ENCODE peak calls at places on chromosome 20, in ten cellular contexts. One of them, this sample, is unnamed.

GRCh38 chr20:20498081-20498861 is 130.4 kb downstream of the INSM1 start:
- DNase-seq in NCI-H2171 treated with DMSO at 0.1 percent for 48 hours: no peak
- DNase-seq in sciatic nerve: no peak
- DNase-seq in NCI-H1436: peak; percentile 21
- DNase-seq in NCI-H1417: no peak
- DNase-seq in M059J: peak; percentile 88
- DNase-seq in cardiac septum: no peak
- DNase-seq in midbrain: peak; percentile 56
- DNase-seq in GM04504: no peak
- DNase-seq in CD4-positive, alpha-beta memory T cell: no peak
- DNase-seq in this sample: peak; percentile 94

GRCh38 chr20:17863577-17864292 is 104.9 kb downstream of the SNX5 start:
- DNase-seq in M059J: peak; percentile 42
- DNase-seq in CD4-positive, alpha-beta memory T cell: no peak
- DNase-seq in GM04504: no peak
- DNase-seq in sciatic nerve: no peak
- DNase-seq in NCI-H1436: no peak
- DNase-seq in NCI-H1417: no peak
- DNase-seq in cardiac septum: peak; percentile 66
- DNase-seq in midbrain: no peak
- DNase-seq in NCI-H2171 treated with DMSO at 0.1 percent for 48 hours: no peak
- DNase-seq in this sample: no peak

GRCh38 chr20:12171927-12172581 is 254.4 kb downstream of the BTBD3 start:
- DNase-seq in GM04504: peak; percentile 34
- DNase-seq in cardiac septum: no peak
- DNase-seq in M059J: peak; percentile 87
- DNase-seq in midbrain: peak; percentile 2
- DNase-seq in NCI-H1417: peak; percentile 68
- DNase-seq in NCI-H2171 treated with DMSO at 0.1 percent for 48 hours: no peak
- DNase-seq in sciatic nerve: no peak
- DNase-seq in CD4-positive, alpha-beta memory T cell: no peak
- DNase-seq in NCI-H1436: no peak
- DNase-seq in this sample: no peak

GRCh38 chr20:46406986-46407670 is 713 bp upstream of the ELMO2 start:
- DNase-seq in CD4-positive, alpha-beta memory T cell: peak; percentile 81
- DNase-seq in NCI-H2171 treated with DMSO at 0.1 percent for 48 hours: peak; percentile 90
- DNase-seq in cardiac septum: peak; percentile 81
- DNase-seq in sciatic nerve: peak; percentile 85
- DNase-seq in midbrain: no peak
- DNase-seq in NCI-H1417: peak; percentile 53
- DNase-seq in GM04504: no peak
- DNase-seq in NCI-H1436: peak; percentile 65
- DNase-seq in M059J: no peak
- DNase-seq in this sample: peak; percentile 85

GRCh38 chr20:51331466-51331865 is 211.1 kb downstream of the NFATC2 start:
- DNase-seq in GM04504: no peak
- DNase-seq in NCI-H1436: no peak
- DNase-seq in CD4-positive, alpha-beta memory T cell: no peak
- DNase-seq in cardiac septum: no peak
- DNase-seq in NCI-H1417: no peak
- DNase-seq in midbrain: no peak
- DNase-seq in NCI-H2171 treated with DMSO at 0.1 percent for 48 hours: no peak
- DNase-seq in M059J: peak; percentile 97
- DNase-seq in sciatic nerve: no peak
- DNase-seq in this sample: no peak

GRCh38 chr20:19855426-19855825 is 97.4 kb downstream of the RIN2 start:
- DNase-seq in CD4-positive, alpha-beta memory T cell: no peak
- DNase-seq in NCI-H1417: no peak
- DNase-seq in NCI-H1436: no peak
- DNase-seq in GM04504: no peak
- DNase-seq in M059J: no peak
- DNase-seq in cardiac septum: no peak
- DNase-seq in NCI-H2171 treated with DMSO at 0.1 percent for 48 hours: no peak
- DNase-seq in midbrain: no peak
- DNase-seq in sciatic nerve: no peak
- DNase-seq in this sample: no peak

GRCh38 chr20:10171864-10172751 is 46.5 kb upstream of the SNAP25 start:
- DNase-seq in midbrain: peak; percentile 41
- DNase-seq in NCI-H1417: peak; percentile 60
- DNase-seq in NCI-H1436: peak; percentile 90
- DNase-seq in CD4-positive, alpha-beta memory T cell: no peak
- DNase-seq in NCI-H2171 treated with DMSO at 0.1 percent for 48 hours: peak; percentile 97
- DNase-seq in sciatic nerve: no peak
- DNase-seq in cardiac septum: no peak
- DNase-seq in M059J: peak; percentile 93
- DNase-seq in GM04504: no peak
- DNase-seq in this sample: peak; percentile 85

GRCh38 chr20:48012401-48012974 is 227.2 kb upstream of the SULF2 start:
- DNase-seq in NCI-H1436: no peak
- DNase-seq in GM04504: peak; percentile 84
- DNase-seq in NCI-H2171 treated with DMSO at 0.1 percent for 48 hours: peak; percentile 20
- DNase-seq in midbrain: no peak
- DNase-seq in CD4-positive, alpha-beta memory T cell: no peak
- DNase-seq in NCI-H1417: no peak
- DNase-seq in cardiac septum: no peak
- DNase-seq in M059J: peak; percentile 99
- DNase-seq in sciatic nerve: no peak
- DNase-seq in this sample: no peak

GRCh38 chr20:36070451-36070850 is 84.1 kb upstream of the EPB41L1 start:
- DNase-seq in GM04504: no peak
- DNase-seq in midbrain: peak; percentile 64
- DNase-seq in CD4-positive, alpha-beta memory T cell: no peak
- DNase-seq in NCI-H1417: no peak
- DNase-seq in sciatic nerve: peak; percentile 67
- DNase-seq in cardiac septum: no peak
- DNase-seq in NCI-H2171 treated with DMSO at 0.1 percent for 48 hours: no peak
- DNase-seq in M059J: no peak
- DNase-seq in NCI-H1436: no peak
- DNase-seq in this sample: peak; percentile 23

GRCh38 chr20:5264807-5265206 is 51.9 kb downstream of the PROKR2 start:
- DNase-seq in NCI-H2171 treated with DMSO at 0.1 percent for 48 hours: no peak
- DNase-seq in cardiac septum: no peak
- DNase-seq in NCI-H1417: no peak
- DNase-seq in M059J: no peak
- DNase-seq in CD4-positive, alpha-beta memory T cell: no peak
- DNase-seq in sciatic nerve: no peak
- DNase-seq in midbrain: no peak
- DNase-seq in GM04504: no peak
- DNase-seq in NCI-H1436: no peak
- DNase-seq in this sample: no peak

GRCh38 chr20:33993800-33994623 is at the start of gene RALY:
- DNase-seq in M059J: peak; percentile 89
- DNase-seq in CD4-positive, alpha-beta memory T cell: peak; percentile 92
- DNase-seq in cardiac septum: peak; percentile 93
- DNase-seq in sciatic nerve: peak; percentile 89
- DNase-seq in NCI-H2171 treated with DMSO at 0.1 percent for 48 hours: peak; percentile 90
- DNase-seq in GM04504: peak; percentile 59
- DNase-seq in NCI-H1436: peak; percentile 61
- DNase-seq in NCI-H1417: peak; percentile 69
- DNase-seq in midbrain: peak; percentile 93
- DNase-seq in this sample: peak; percentile 64

GRCh38 chr20:23078351-23078993 is 7.7 kb downstream of the CD93 start:
- DNase-seq in CD4-positive, alpha-beta memory T cell: no peak
- DNase-seq in NCI-H1436: peak; percentile 56
- DNase-seq in GM04504: no peak
- DNase-seq in cardiac septum: no peak
- DNase-seq in sciatic nerve: no peak
- DNase-seq in M059J: peak; percentile 59
- DNase-seq in midbrain: no peak
- DNase-seq in NCI-H2171 treated with DMSO at 0.1 percent for 48 hours: no peak
- DNase-seq in NCI-H1417: no peak
- DNase-seq in this sample: peak; percentile 90

GRCh38 chr20:31675828-31676533 is 38.3 kb downstream of the COX4I2 start:
- DNase-seq in CD4-positive, alpha-beta memory T cell: peak; percentile 60
- DNase-seq in sciatic nerve: no peak
- DNase-seq in NCI-H2171 treated with DMSO at 0.1 percent for 48 hours: no peak
- DNase-seq in cardiac septum: no peak
- DNase-seq in M059J: peak; percentile 51
- DNase-seq in midbrain: no peak
- DNase-seq in GM04504: no peak
- DNase-seq in NCI-H1436: no peak
- DNase-seq in NCI-H1417: no peak
- DNase-seq in this sample: no peak

GRCh38 chr20:47281376-47281775 is 75.1 kb downstream of the ZMYND8 start:
- DNase-seq in NCI-H2171 treated with DMSO at 0.1 percent for 48 hours: peak; percentile 77
- DNase-seq in sciatic nerve: no peak
- DNase-seq in CD4-positive, alpha-beta memory T cell: no peak
- DNase-seq in midbrain: no peak
- DNase-seq in NCI-H1436: peak; percentile 23
- DNase-seq in NCI-H1417: no peak
- DNase-seq in M059J: no peak
- DNase-seq in cardiac septum: no peak
- DNase-seq in GM04504: no peak
- DNase-seq in this sample: no peak

GRCh38 chr20:11549172-11550117 is 368.2 kb upstream of the BTBD3 start:
- DNase-seq in cardiac septum: no peak
- DNase-seq in NCI-H2171 treated with DMSO at 0.1 percent for 48 hours: no peak
- DNase-seq in NCI-H1417: no peak
- DNase-seq in M059J: no peak
- DNase-seq in NCI-H1436: peak; percentile 49
- DNase-seq in sciatic nerve: no peak
- DNase-seq in CD4-positive, alpha-beta memory T cell: no peak
- DNase-seq in midbrain: no peak
- DNase-seq in GM04504: no peak
- DNase-seq in this sample: no peak

GRCh38 chr20:49586967-49587587 is 19.1 kb upstream of the PTGIS start:
- DNase-seq in NCI-H2171 treated with DMSO at 0.1 percent for 48 hours: no peak
- DNase-seq in NCI-H1417: no peak
- DNase-seq in cardiac septum: no peak
- DNase-seq in midbrain: no peak
- DNase-seq in CD4-positive, alpha-beta memory T cell: no peak
- DNase-seq in M059J: no peak
- DNase-seq in sciatic nerve: no peak
- DNase-seq in GM04504: peak; percentile 40
- DNase-seq in NCI-H1436: no peak
- DNase-seq in this sample: no peak

GRCh38 chr20:48574383-48574782 is 253.4 kb downstream of the PREX1 start:
- DNase-seq in midbrain: no peak
- DNase-seq in cardiac septum: no peak
- DNase-seq in GM04504: no peak
- DNase-seq in NCI-H1417: no peak
- DNase-seq in CD4-positive, alpha-beta memory T cell: no peak
- DNase-seq in NCI-H2171 treated with DMSO at 0.1 percent for 48 hours: peak; percentile 76
- DNase-seq in NCI-H1436: no peak
- DNase-seq in sciatic nerve: no peak
- DNase-seq in M059J: peak; percentile 48
- DNase-seq in this sample: no peak

GRCh38 chr20:3980260-3981131 is 34.9 kb downstream of the RNF24 start:
- DNase-seq in GM04504: peak; percentile 45
- DNase-seq in NCI-H1417: no peak
- DNase-seq in NCI-H2171 treated with DMSO at 0.1 percent for 48 hours: no peak
- DNase-seq in M059J: peak; percentile 88
- DNase-seq in cardiac septum: no peak
- DNase-seq in CD4-positive, alpha-beta memory T cell: peak; percentile 14
- DNase-seq in midbrain: no peak
- DNase-seq in NCI-H1436: no peak
- DNase-seq in sciatic nerve: no peak
- DNase-seq in this sample: no peak

GRCh38 chr20:60467078-60467477 is 508.9 kb downstream of the CDH26 start:
- DNase-seq in NCI-H1417: no peak
- DNase-seq in CD4-positive, alpha-beta memory T cell: no peak
- DNase-seq in GM04504: no peak
- DNase-seq in cardiac septum: no peak
- DNase-seq in NCI-H1436: no peak
- DNase-seq in NCI-H2171 treated with DMSO at 0.1 percent for 48 hours: no peak
- DNase-seq in M059J: no peak
- DNase-seq in midbrain: no peak
- DNase-seq in sciatic nerve: no peak
- DNase-seq in this sample: peak; percentile 60

GRCh38 chr20:52586697-52587096 is 385.5 kb upstream of the TSHZ2 start:
- DNase-seq in NCI-H1436: no peak
- DNase-seq in NCI-H2171 treated with DMSO at 0.1 percent for 48 hours: no peak
- DNase-seq in GM04504: no peak
- DNase-seq in sciatic nerve: no peak
- DNase-seq in midbrain: no peak
- DNase-seq in cardiac septum: no peak
- DNase-seq in M059J: no peak
- DNase-seq in NCI-H1417: no peak
- DNase-seq in CD4-positive, alpha-beta memory T cell: no peak
- DNase-seq in this sample: no peak

This sample was measured in G401.